ENCODE peak calls at places on chromosomes 12 and 14, in six cellular contexts. One of them, this sample, is unnamed.

GRCh38 chr14:65847065-65847847 is 434.7 kb downstream of the FUT8 start:
- DNase-seq in activated T-helper 1 cell treated with anti-CD3 and anti-CD28 coated beads, Interleukin-12 subunit alpha, Interleukin-12 subunit beta, Interleukin-2, Interleukin-4 antibody, amounts not matched to agents 30 ng/mL and 10 ng/mL and 1 ng/mL, durations not matched to agents 14 hours and 24 hours and 36 hours: peak; percentile 82
- DNase-seq in activated CD4-positive, CD25-positive, alpha-beta regulatory T cell: peak; percentile 52
- DNase-seq in body of pancreas: peak; percentile 21
- DNase-seq in AG20443: no peak
- DNase-seq in stimulated activated CD4-positive, alpha-beta T cell treated with anti-CD3 and anti-CD28 coated beads, Interleukin-15, amount 100 ng/mL, for 1 hour: no peak
- DNase-seq in this sample: no peak

GRCh38 chr14:49621114-49621881 is 699 bp downstream of the MGAT2 start:
- DNase-seq in activated T-helper 1 cell treated with anti-CD3 and anti-CD28 coated beads, Interleukin-12 subunit alpha, Interleukin-12 subunit beta, Interleukin-2, Interleukin-4 antibody, amounts not matched to agents 30 ng/mL and 10 ng/mL and 1 ng/mL, durations not matched to agents 14 hours and 24 hours and 36 hours: no peak
- DNase-seq in AG20443: peak; percentile 55
- DNase-seq in body of pancreas: peak; percentile 75
- DNase-seq in activated CD4-positive, CD25-positive, alpha-beta regulatory T cell: peak; percentile 53
- DNase-seq in stimulated activated CD4-positive, alpha-beta T cell treated with anti-CD3 and anti-CD28 coated beads, Interleukin-15, amount 100 ng/mL, for 1 hour: peak; percentile 46
- DNase-seq in this sample: peak; percentile 68

GRCh38 chr14:73741386-73741875 is 27.2 kb upstream of the PNMA1 start:
- DNase-seq in body of pancreas: peak; percentile 64
- DNase-seq in activated CD4-positive, CD25-positive, alpha-beta regulatory T cell: no peak
- DNase-seq in activated T-helper 1 cell treated with anti-CD3 and anti-CD28 coated beads, Interleukin-12 subunit alpha, Interleukin-12 subunit beta, Interleukin-2, Interleukin-4 antibody, amounts not matched to agents 30 ng/mL and 10 ng/mL and 1 ng/mL, durations not matched to agents 14 hours and 24 hours and 36 hours: peak; percentile 61
- DNase-seq in stimulated activated CD4-positive, alpha-beta T cell treated with anti-CD3 and anti-CD28 coated beads, Interleukin-15, amount 100 ng/mL, for 1 hour: peak; percentile 54
- DNase-seq in AG20443: peak; percentile 55
- DNase-seq in this sample: no peak

GRCh38 chr12:123076604-123077297 is 74.1 kb downstream of the PITPNM2 start:
- DNase-seq in stimulated activated CD4-positive, alpha-beta T cell treated with anti-CD3 and anti-CD28 coated beads, Interleukin-15, amount 100 ng/mL, for 1 hour: no peak
- DNase-seq in activated CD4-positive, CD25-positive, alpha-beta regulatory T cell: peak; percentile 12
- DNase-seq in body of pancreas: no peak
- DNase-seq in activated T-helper 1 cell treated with anti-CD3 and anti-CD28 coated beads, Interleukin-12 subunit alpha, Interleukin-12 subunit beta, Interleukin-2, Interleukin-4 antibody, amounts not matched to agents 30 ng/mL and 10 ng/mL and 1 ng/mL, durations not matched to agents 14 hours and 24 hours and 36 hours: peak; percentile 61
- DNase-seq in AG20443: no peak
- DNase-seq in this sample: peak; percentile 19

GRCh38 chr14:84976805-84977204 is 553.1 kb upstream of the FLRT2 start:
- DNase-seq in body of pancreas: no peak
- DNase-seq in stimulated activated CD4-positive, alpha-beta T cell treated with anti-CD3 and anti-CD28 coated beads, Interleukin-15, amount 100 ng/mL, for 1 hour: no peak
- DNase-seq in activated T-helper 1 cell treated with anti-CD3 and anti-CD28 coated beads, Interleukin-12 subunit alpha, Interleukin-12 subunit beta, Interleukin-2, Interleukin-4 antibody, amounts not matched to agents 30 ng/mL and 10 ng/mL and 1 ng/mL, durations not matched to agents 14 hours and 24 hours and 36 hours: no peak
- DNase-seq in AG20443: no peak
- DNase-seq in activated CD4-positive, CD25-positive, alpha-beta regulatory T cell: no peak
- DNase-seq in this sample: no peak

GRCh38 chr14:20692111-20692751 is 3.7 kb downstream of the ANG start:
- DNase-seq in stimulated activated CD4-positive, alpha-beta T cell treated with anti-CD3 and anti-CD28 coated beads, Interleukin-15, amount 100 ng/mL, for 1 hour: no peak
- DNase-seq in activated T-helper 1 cell treated with anti-CD3 and anti-CD28 coated beads, Interleukin-12 subunit alpha, Interleukin-12 subunit beta, Interleukin-2, Interleukin-4 antibody, amounts not matched to agents 30 ng/mL and 10 ng/mL and 1 ng/mL, durations not matched to agents 14 hours and 24 hours and 36 hours: no peak
- DNase-seq in body of pancreas: no peak
- DNase-seq in activated CD4-positive, CD25-positive, alpha-beta regulatory T cell: no peak
- DNase-seq in AG20443: no peak
- DNase-seq in this sample: no peak

GRCh38 chr14:24461336-24461735 is 18.8 kb upstream of the SDR39U1 start:
- DNase-seq in activated T-helper 1 cell treated with anti-CD3 and anti-CD28 coated beads, Interleukin-12 subunit alpha, Interleukin-12 subunit beta, Interleukin-2, Interleukin-4 antibody, amounts not matched to agents 30 ng/mL and 10 ng/mL and 1 ng/mL, durations not matched to agents 14 hours and 24 hours and 36 hours: no peak
- DNase-seq in stimulated activated CD4-positive, alpha-beta T cell treated with anti-CD3 and anti-CD28 coated beads, Interleukin-15, amount 100 ng/mL, for 1 hour: no peak
- DNase-seq in body of pancreas: no peak
- DNase-seq in AG20443: no peak
- DNase-seq in activated CD4-positive, CD25-positive, alpha-beta regulatory T cell: no peak
- DNase-seq in this sample: no peak

GRCh38 chr12:88334271-88334670 is 192.2 kb downstream of the TMTC3 start:
- DNase-seq in activated CD4-positive, CD25-positive, alpha-beta regulatory T cell: no peak
- DNase-seq in AG20443: no peak
- DNase-seq in stimulated activated CD4-positive, alpha-beta T cell treated with anti-CD3 and anti-CD28 coated beads, Interleukin-15, amount 100 ng/mL, for 1 hour: no peak
- DNase-seq in body of pancreas: peak; percentile 47
- DNase-seq in activated T-helper 1 cell treated with anti-CD3 and anti-CD28 coated beads, Interleukin-12 subunit alpha, Interleukin-12 subunit beta, Interleukin-2, Interleukin-4 antibody, amounts not matched to agents 30 ng/mL and 10 ng/mL and 1 ng/mL, durations not matched to agents 14 hours and 24 hours and 36 hours: no peak
- DNase-seq in this sample: no peak

GRCh38 chr14:61927521-61927920 is 165.3 kb downstream of the SNAPC1 start:
- DNase-seq in activated T-helper 1 cell treated with anti-CD3 and anti-CD28 coated beads, Interleukin-12 subunit alpha, Interleukin-12 subunit beta, Interleukin-2, Interleukin-4 antibody, amounts not matched to agents 30 ng/mL and 10 ng/mL and 1 ng/mL, durations not matched to agents 14 hours and 24 hours and 36 hours: no peak
- DNase-seq in body of pancreas: no peak
- DNase-seq in stimulated activated CD4-positive, alpha-beta T cell treated with anti-CD3 and anti-CD28 coated beads, Interleukin-15, amount 100 ng/mL, for 1 hour: no peak
- DNase-seq in activated CD4-positive, CD25-positive, alpha-beta regulatory T cell: no peak
- DNase-seq in AG20443: peak; percentile 35
- DNase-seq in this sample: no peak